ENCODE peak calls at places on chromosome 22, in five cellular contexts. K is iris pigment epithelial cell; M is stimulated activated CD8-positive, alpha-beta memory T cell treated with anti-CD3 and anti-CD28 coated beads, Interleukin-4, amount 100 ng/mL, for 24 hours; P is Panc1; D is GM23338. Y is an unnamed sample.

GRCh38 chr22:49251371-49251770 is 576.3 kb downstream of the BRD1 start:
- DNase-seq in M (no peak), P (no peak), D (no peak), K (no peak), Y (no peak)

GRCh38 chr22:45499746-45500145 is 2.9 kb upstream of the FBLN1 start:
- DNase-seq in M (no peak), D (no peak), K (no peak), P (no peak), Y (no peak)

GRCh38 chr22:20148414-20148813 is 2.4 kb downstream of the CCDC188 start:
- DNase-seq in D (no peak), K (no peak), M (no peak), P (no peak), Y (no peak)

GRCh38 chr22:48826546-48826945 is 1001.1 kb downstream of the BRD1 start:
- DNase-seq in K (no peak), P (no peak), M (no peak), D (no peak), Y (no peak)

GRCh38 chr22:47015589-47016178 is 253.2 kb downstream of the TBC1D22A start:
- DNase-seq in D (no peak), P (no peak), M (no peak), K (no peak), Y (no peak)

GRCh38 chr22:39239561-39240423 is 5.0 kb downstream of the PDGFB start:
- DNase-seq in P (no peak), D (no peak), K (no peak), M (no peak), Y (no peak)

GRCh38 chr22:40179535-40179934 is 1.8 kb downstream of the TNRC6B start:
- DNase-seq in P (no peak), K (no peak), M (no peak), D (no peak), Y (no peak)

GRCh38 chr22:46105494-46106278 is 44.6 kb upstream of the PPARA start:
- DNase-seq in M (no peak), D (no peak), P (no peak), K (peak; percentile 80), Y (peak; percentile 76)

GRCh38 chr22:23113067-23113846 is 28.5 kb downstream of the RSPH14 start:
- DNase-seq in P (no peak), K (no peak), M (no peak), D (no peak), Y (no peak)

GRCh38 chr22:24060375-24060788 is 49.3 kb downstream of the CABIN1 start:
- DNase-seq in D (no peak), M (no peak), K (peak; percentile 99), P (no peak), Y (peak; percentile 74)

GRCh38 chr22:22773427-22773826 is 114.2 kb upstream of the IGLL5 start:
- DNase-seq in M (no peak), P (no peak), D (no peak), K (no peak), Y (no peak)

GRCh38 chr22:47017245-47017644 is 254.8 kb downstream of the TBC1D22A start:
- DNase-seq in K (no peak), P (no peak), D (no peak), M (no peak), Y (no peak)

GRCh38 chr22:50481440-50482106 is at the start of gene ADM2:
- DNase-seq in D (peak; percentile 87), K (no peak), M (peak; percentile 52), P (no peak), Y (no peak)

GRCh38 chr22:41562461-41562860 is 1.7 kb downstream of the CSDC2 start:
- DNase-seq in M (no peak), P (no peak), D (no peak), K (no peak), Y (no peak)

GRCh38 chr22:37544955-37545702 is 15.2 kb upstream of the CDC42EP1 start:
- DNase-seq in P (no peak), D (peak; percentile 94), K (peak; percentile 53), M (peak; percentile 33), Y (no peak)

GRCh38 chr22:21033895-21034294 is 1.5 kb upstream of the SLC7A4 start:
- DNase-seq in P (no peak), D (no peak), K (no peak), M (no peak), Y (no peak)

GRCh38 chr22:19630614-19631013 is 83.7 kb upstream of the SEPTIN5 start:
- DNase-seq in P (no peak), K (no peak), D (no peak), M (no peak), Y (no peak)

GRCh38 chr22:37501176-37501609 is 15.0 kb upstream of the MFNG start:
- DNase-seq in K (no peak), M (no peak), P (no peak), D (no peak), Y (no peak)

GRCh38 chr22:21951062-21951461 is 1.6 kb downstream of the PPM1F start:
- DNase-seq in D (no peak), P (no peak), M (no peak), K (no peak), Y (no peak)

GRCh38 chr22:25360411-25360810 is 141.0 kb downstream of the CRYBB2 start:
- DNase-seq in K (no peak), D (no peak), P (no peak), M (no peak), Y (no peak)

GRCh38 chr22:22201185-22201924 is 43.2 kb upstream of the VPREB1 start:
- DNase-seq in P (no peak), M (peak; percentile 24), K (peak; percentile 48), D (peak; percentile 78), Y (no peak)

GRCh38 chr22:39712081-39712480 is 141.5 kb downstream of the CACNA1I start:
- DNase-seq in K (no peak), M (no peak), P (no peak), D (no peak), Y (no peak)

GRCh38 chr22:29838599-29838956 is 504 bp upstream of the ASCC2 start:
- DNase-seq in M (no peak), P (no peak), K (no peak), D (no peak), Y (no peak)

GRCh38 chr22:41939981-41940852 is 6.7 kb downstream of the CENPM start:
- DNase-seq in P (no peak), M (peak; percentile 85), D (peak; percentile 34), K (no peak), Y (no peak)

GRCh38 chr22:37732699-37733607 is 36.1 kb downstream of the TRIOBP start:
- DNase-seq in D (no peak), P (no peak), M (no peak), K (no peak), Y (no peak)

Y was measured in BJ.